ENCODE peak calls at places on chromosomes 12 and 14, in five cellular contexts. Q is amygdala; X is nucleus accumbens; T is stimulated activated CD4-positive, alpha-beta T cell treated with anti-CD3 and anti-CD28 coated beads, Interleukin-15, amount 100 ng/mL, for 48 hours; U is NCI-H510A. S is an unnamed sample.

GRCh38 chr12:90233168-90234100 is 524.8 kb upstream of the ATP2B1 start:
- DNase-seq in Q (no peak), X (no peak), T (no peak), U (no peak), S (no peak)

GRCh38 chr12:118999107-118999506 is 17.8 kb downstream of the SRRM4 start:
- DNase-seq in Q (no peak), X (no peak), T (no peak), U (no peak), S (no peak)

GRCh38 chr14:65239143-65239672 is 136.9 kb upstream of the MAX start:
- DNase-seq in Q (no peak), X (no peak), T (no peak), U (no peak), S (no peak)

GRCh38 chr14:76348898-76349297 is 27.0 kb upstream of the ESRRB start:
- DNase-seq in Q (no peak), X (no peak), T (no peak), U (no peak), S (no peak)

GRCh38 chr12:63064080-63064479 is 86.9 kb downstream of the AVPR1A start:
- DNase-seq in Q (no peak), X (no peak), T (no peak), U (no peak), S (no peak)

GRCh38 chr14:104989236-104989950 is 3.8 kb downstream of the CLBA1 start:
- DNase-seq in Q (no peak), X (no peak), T (no peak), U (no peak), S (no peak)

GRCh38 chr12:1630081-1630826 is 1.2 kb downstream of the WNT5B start:
- DNase-seq in Q (no peak), X (no peak), T (no peak), U (peak; percentile 42), S (no peak)

GRCh38 chr14:106605548-106606448 is 1079.4 kb downstream of the TMEM121 start:
- DNase-seq in Q (no peak), X (no peak), T (peak; percentile 77), U (no peak), S (no peak)

GRCh38 chr12:64083285-64084210 is 138.5 kb downstream of the KICS2 start:
- DNase-seq in Q (peak; percentile 60), X (no peak), T (no peak), U (peak; percentile 62), S (no peak)

GRCh38 chr12:1473418-1473817 is 121.0 kb downstream of the FBXL14 start:
- DNase-seq in Q (no peak), X (no peak), T (no peak), U (no peak), S (no peak)

GRCh38 chr14:22304324-22304723 is 284.7 kb downstream of the DAD1 start:
- DNase-seq in Q (no peak), X (no peak), T (no peak), U (no peak), S (no peak)

GRCh38 chr14:89673499-89674225 is 256.6 kb upstream of the FOXN3 start:
- DNase-seq in Q (no peak), X (no peak), T (no peak), U (no peak), S (no peak)

GRCh38 chr14:50726372-50727107 is 58.4 kb upstream of the SAV1 start:
- DNase-seq in Q (no peak), X (no peak), T (no peak), U (no peak), S (no peak)

GRCh38 chr14:61269321-61270083 is 11.6 kb downstream of the TMEM30B start:
- DNase-seq in Q (no peak), X (no peak), T (peak; percentile 58), U (peak; percentile 26), S (peak; percentile 6)

GRCh38 chr14:101256266-101256665 is 305.0 kb upstream of the DIO3 start:
- DNase-seq in Q (no peak), X (no peak), T (no peak), U (no peak), S (no peak)

GRCh38 chr14:35506927-35507326 is 27.0 kb upstream of the INSM2 start:
- DNase-seq in Q (no peak), X (no peak), T (no peak), U (no peak), S (no peak)

GRCh38 chr14:105939810-105940508 is 413.6 kb downstream of the TMEM121 start:
- DNase-seq in Q (no peak), X (no peak), T (no peak), U (no peak), S (no peak)

GRCh38 chr12:54141534-54142475 is 47.0 kb downstream of the SMUG1 start:
- DNase-seq in Q (no peak), X (no peak), T (no peak), U (no peak), S (no peak)

GRCh38 chr14:85909581-85909980 is 379.6 kb downstream of the FLRT2 start:
- DNase-seq in Q (no peak), X (no peak), T (no peak), U (no peak), S (no peak)

GRCh38 chr12:121373748-121374147 is 21.5 kb upstream of the ANAPC5 start:
- DNase-seq in Q (no peak), X (no peak), T (no peak), U (no peak), S (no peak)

GRCh38 chr14:58770501-58770982 is 132.8 kb downstream of the DACT1 start:
- DNase-seq in Q (no peak), X (no peak), T (no peak), U (no peak), S (no peak)

GRCh38 chr12:2797721-2798418 is 3.1 kb downstream of the FKBP4 start:
- DNase-seq in Q (no peak), X (no peak), T (no peak), U (no peak), S (no peak)

GRCh38 chr12:64580681-64581080 is 29.6 kb upstream of the RASSF3 start:
- DNase-seq in Q (no peak), X (no peak), T (no peak), U (no peak), S (no peak)

GRCh38 chr12:15205341-15206010 is 15.7 kb downstream of the RERG start:
- DNase-seq in Q (no peak), X (no peak), T (no peak), U (no peak), S (no peak)

GRCh38 chr12:89263153-89263552 is 89.1 kb downstream of the DUSP6 start:
- DNase-seq in Q (no peak), X (no peak), T (no peak), U (no peak), S (no peak)

GRCh38 chr14:69572634-69573135 is 2.0 kb downstream of the CCDC177 start:
- DNase-seq in Q (no peak), X (no peak), T (no peak), U (no peak), S (no peak)

GRCh38 chr12:98188649-98189048 is 326.7 kb upstream of the TMPO start:
- DNase-seq in Q (no peak), X (no peak), T (no peak), U (no peak), S (no peak)

GRCh38 chr14:22811752-22812151 is 3.5 kb downstream of the SLC7A7 start:
- DNase-seq in Q (no peak), X (no peak), T (no peak), U (no peak), S (no peak)

GRCh38 chr14:81406863-81407262 is 6.7 kb upstream of the STON2 start:
- DNase-seq in Q (no peak), X (no peak), T (no peak), U (no peak), S (no peak)

GRCh38 chr12:117037296-117038022 is 61.8 kb downstream of the TESC start:
- DNase-seq in Q (no peak), X (no peak), T (no peak), U (no peak), S (no peak)

GRCh38 chr14:23481992-23482813 is 12.7 kb downstream of the NGDN start:
- DNase-seq in Q (no peak), X (no peak), T (no peak), U (no peak), S (no peak)

S was measured in anterior cingulate cortex.